ENCODE peak calls at places on chromosomes 3 and 15, in four cellular contexts. B is heart left ventricle, C is omental fat pad, P is IMR-90. J is an unnamed sample.

GRCh38 chr15:96218623-96219465 is 111.7 kb upstream of the NR2F2 start:
- DNase-seq in B (no peak), C (no peak), P (no peak), J (no peak)

GRCh38 chr3:22176911-22177310 is 425.9 kb upstream of the ZNF385D start:
- DNase-seq in B (no peak), C (no peak), P (no peak), J (no peak)

GRCh38 chr3:16452265-16452664 is 61.2 kb downstream of the RFTN1 start:
- DNase-seq in B (no peak), C (no peak), P (peak), J (no peak)

GRCh38 chr15:97977734-97978133 is 17.2 kb downstream of the ARRDC4 start:
- DNase-seq in B (no peak), C (no peak), P (no peak), J (no peak)

GRCh38 chr3:86381247-86381646 is 609.7 kb downstream of the VGLL3 start:
- DNase-seq in B (no peak), C (no peak), P (no peak), J (no peak)

GRCh38 chr3:182485306-182485705 is 308.0 kb upstream of the ATP11B start:
- DNase-seq in B (no peak), C (no peak), P (no peak), J (no peak)

GRCh38 chr3:121992601-121993560 is 29.2 kb downstream of the ILDR1 start:
- DNase-seq in B (no peak), C (no peak), P (no peak), J (no peak)

GRCh38 chr3:115245437-115245836 is 98.3 kb upstream of the ZBTB20 start:
- DNase-seq in B (no peak), C (no peak), P (peak), J (no peak)

GRCh38 chr3:135218782-135219181 is 423.7 kb downstream of the EPHB1 start:
- DNase-seq in B (no peak), C (no peak), P (no peak), J (no peak)

GRCh38 chr3:187016639-187017345 is 86.5 kb downstream of the ST6GAL1 start:
- DNase-seq in B (no peak), C (no peak), P (peak), J (no peak)

GRCh38 chr3:45092132-45093031 is 53.8 kb downstream of the CDCP1 start:
- DNase-seq in B (no peak), C (no peak), P (peak), J (no peak)

GRCh38 chr3:36792342-36792741 is 28.0 kb upstream of the DCLK3 start:
- DNase-seq in B (no peak), C (no peak), P (peak), J (no peak)

GRCh38 chr3:129017531-129017899 is 16.4 kb downstream of the EFCC1 start:
- DNase-seq in B (no peak), C (no peak), P (no peak), J (no peak)

GRCh38 chr15:68218331-68218730 is 11.2 kb downstream of the CLN6 start:
- DNase-seq in B (no peak), C (no peak), P (no peak), J (no peak)

GRCh38 chr3:42705039-42705767 is 2.6 kb upstream of the HHATL start:
- DNase-seq in B (peak), C (no peak), P (no peak), J (no peak)

GRCh38 chr3:180063783-180064182 is 27.0 kb upstream of the PEX5L start:
- DNase-seq in B (no peak), C (no peak), P (no peak), J (no peak)

GRCh38 chr15:28111552-28111951 is 12.4 kb upstream of the OCA2 start:
- DNase-seq in B (no peak), C (no peak), P (no peak), J (no peak)

GRCh38 chr3:120153294-120153693 is 59.0 kb upstream of the GSK3B start:
- DNase-seq in B (no peak), C (no peak), P (peak), J (no peak)

GRCh38 chr15:83487519-83487918 is 40.4 kb downstream of the SH3GL3 start:
- DNase-seq in B (no peak), C (no peak), P (no peak), J (no peak)

GRCh38 chr3:38640661-38641441 is 8.6 kb downstream of the SCN5A start:
- DNase-seq in B (no peak), C (no peak), P (no peak), J (no peak)

GRCh38 chr3:126380011-126380768 is 14.5 kb upstream of the CFAP100 start:
- DNase-seq in B (no peak), C (no peak), P (no peak), J (no peak)

GRCh38 chr3:9747267-9747666 is 2.5 kb upstream of the OGG1 start:
- DNase-seq in B (no peak), C (no peak), P (peak), J (no peak)

GRCh38 chr3:153901991-153902390 is 219.2 kb upstream of the ARHGEF26 start:
- DNase-seq in B (no peak), C (no peak), P (peak), J (no peak)

GRCh38 chr15:62344806-62345539 is 179.9 kb upstream of the C2CD4B start:
- DNase-seq in B (peak), C (no peak), P (peak), J (peak)

GRCh38 chr15:38238311-38238710 is 14.3 kb upstream of the SPRED1 start:
- DNase-seq in B (no peak), C (no peak), P (no peak), J (no peak)

GRCh38 chr15:85607141-85607806 is 187.5 kb downstream of the KLHL25 start:
- DNase-seq in B (no peak), C (no peak), P (peak), J (no peak)

GRCh38 chr3:75906555-75907112 is 121.3 kb upstream of the ZNF717 start:
- DNase-seq in B (no peak), C (no peak), P (peak), J (no peak)
- TF ChIP-seq CTCF in B (no peak), C (no peak), P (no peak), J (peak)

GRCh38 chr3:193915613-193916012 is 220.3 kb upstream of the HES1 start:
- DNase-seq in B (no peak), C (no peak), P (no peak), J (no peak)
- TF ChIP-seq CTCF in B (no peak), C (no peak), P (no peak), J (no peak)

GRCh38 chr15:69954726-69955125 is 143.0 kb downstream of the TLE3 start:
- DNase-seq in B (no peak), C (no peak), P (no peak), J (no peak)

GRCh38 chr15:69958494-69959134 is 139.1 kb downstream of the TLE3 start:
- DNase-seq in B (no peak), C (no peak), P (no peak), J (no peak)

GRCh38 chr15:69955240-69955894 is 142.3 kb downstream of the TLE3 start:
- DNase-seq in B (no peak), C (no peak), P (no peak), J (no peak)

GRCh38 chr15:69956417-69956816 is 141.3 kb downstream of the TLE3 start:
- DNase-seq in B (no peak), C (no peak), P (no peak), J (no peak)

GRCh38 chr15:69957175-69957574 is 140.5 kb downstream of the TLE3 start:
- DNase-seq in B (no peak), C (no peak), P (no peak), J (no peak)
- TF ChIP-seq CTCF in B (no peak), C (no peak), P (no peak), J (no peak)

GRCh38 chr15:92305342-92305741 is 88.3 kb upstream of the ST8SIA2 start:
- DNase-seq in B (no peak), C (no peak), P (no peak), J (no peak)

GRCh38 chr15:92304239-92304975 is 89.3 kb upstream of the ST8SIA2 start:
- DNase-seq in B (no peak), C (no peak), P (no peak), J (no peak)

DNA sequence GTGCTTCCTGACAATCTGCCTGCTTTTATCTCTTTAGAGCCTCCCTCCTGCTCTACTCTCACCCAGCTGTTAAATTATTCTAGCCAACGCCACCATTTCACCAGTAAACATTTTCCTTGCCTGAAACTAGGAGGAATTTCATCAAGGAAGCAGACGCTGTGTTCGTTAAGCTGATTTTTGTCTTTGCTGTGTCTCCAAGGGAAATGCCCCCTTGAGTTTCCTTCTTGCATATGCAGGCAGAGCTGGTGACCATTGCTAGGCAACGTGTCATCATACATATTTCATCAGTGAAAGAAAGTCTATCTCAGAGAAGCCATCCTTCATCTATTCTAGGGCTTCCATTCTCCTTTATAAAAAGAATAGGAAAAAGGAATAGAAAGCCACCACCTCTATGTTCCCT is 87.0 kb upstream of the ST8SIA2 start:
- DNase-seq in B (no peak), C (no peak), P (no peak), J (no peak)
- TF ChIP-seq CTCF in B (no peak), C (no peak), P (no peak), J (peak)

GRCh38 chr15:31175484-31175883 is 74.0 kb upstream of the TRPM1 start:
- DNase-seq in B (no peak), C (no peak), P (no peak), J (no peak)

GRCh38 chr15:31178705-31179104 is 77.2 kb upstream of the TRPM1 start:
- DNase-seq in B (no peak), C (no peak), P (no peak), J (no peak)

GRCh38 chr15:31173790-31174450 is 72.4 kb upstream of the TRPM1 start:
- DNase-seq in B (no peak), C (no peak), P (no peak), J (no peak)

GRCh38 chr15:31177936-31178335 is 76.4 kb upstream of the TRPM1 start:
- DNase-seq in B (no peak), C (no peak), P (no peak), J (no peak)

GRCh38 chr15:31179683-31180082 is 78.2 kb upstream of the TRPM1 start:
- DNase-seq in B (no peak), C (no peak), P (no peak), J (no peak)
- TF ChIP-seq CTCF in B (no peak), C (no peak), P (no peak), J (no peak)

GRCh38 chr15:91855684-91856553 is 2.4 kb downstream of the SLCO3A1 start:
- DNase-seq in B (no peak), C (no peak), P (no peak), J (no peak)

GRCh38 chr15:91855241-91855640 is 1.7 kb downstream of the SLCO3A1 start:
- DNase-seq in B (no peak), C (no peak), P (no peak), J (no peak)

GRCh38 chr15:91857224-91857585 is 3.7 kb downstream of the SLCO3A1 start:
- DNase-seq in B (no peak), C (no peak), P (no peak), J (no peak)

GRCh38 chr15:91860498-91860897 is 7.0 kb downstream of the SLCO3A1 start:
- DNase-seq in B (no peak), C (no peak), P (no peak), J (no peak)

GRCh38 chr15:91857772-91858171 is 4.3 kb downstream of the SLCO3A1 start:
- DNase-seq in B (no peak), C (no peak), P (no peak), J (no peak)
- TF ChIP-seq CTCF in B (no peak), C (no peak), P (no peak), J (no peak)

GRCh38 chr3:184133840-184134745 is 1.1 kb upstream of the EIF2B5 start:
- DNase-seq in B (peak), C (peak), P (peak), J (no peak)

GRCh38 chr3:184134746-184135148 is 411 bp upstream of the EIF2B5 start:
- DNase-seq in B (no peak), C (no peak), P (no peak), J (no peak)

GRCh38 chr3:184132947-184133346 is 2.2 kb upstream of the EIF2B5 start:
- DNase-seq in B (no peak), C (no peak), P (no peak), J (no peak)

GRCh38 chr3:184135911-184136260 is 728 bp downstream of the EIF2B5 start:
- DNase-seq in B (no peak), C (no peak), P (no peak), J (no peak)

GRCh38 chr3:184135149-184135910 is at the start of gene EIF2B5:
- DNase-seq in B (peak), C (no peak), P (peak), J (peak)
- TF ChIP-seq CTCF in B (peak), C (no peak), P (peak), J (peak)

GRCh38 chr3:23648326-23648964 is 157.3 kb upstream of the UBE2E1 start:
- DNase-seq in B (no peak), C (no peak), P (peak), J (no peak)
- TF ChIP-seq CTCF in B (no peak), C (no peak), P (peak), J (no peak)